ENCODE peak calls at places on chromosomes 4 and X, in six cellular contexts. H is fibroblast of the aortic adventitia, G is heart left ventricle, W is lung, D is tibial artery, S is transverse colon. V is an unnamed sample.

GRCh38 chr4:101066586-101066985 is 280.7 kb downstream of the PPP3CA start:
- DNase-seq in W (no peak), G (no peak), D (no peak), S (no peak), H (no peak), V (no peak)

GRCh38 chr4:145619639-145619996 is 433 bp downstream of the MMAA start:
- DNase-seq in D (peak; percentile 47), H (peak; percentile 65), W (peak; percentile 59), S (peak; percentile 82), G (peak; percentile 34), V (peak; percentile 81)

GRCh38 chr4:143555676-143556075 is 42.2 kb downstream of the SMARCA5 start:
- DNase-seq in G (no peak), W (no peak), D (no peak), H (no peak), S (no peak), V (no peak)

GRCh38 chr4:86564795-86565194 is 29.3 kb upstream of the PTPN13 start:
- DNase-seq in D (no peak), W (peak; percentile 56), S (no peak), H (no peak), G (no peak), V (no peak)

GRCh38 chrX:17266171-17266570 is 108.8 kb upstream of the NHS start:
- DNase-seq in W (no peak), D (no peak), H (peak; percentile 26), G (no peak), S (no peak), V (no peak)

GRCh38 chr4:122803788-122804208 is 22.8 kb upstream of the FGF2 start:
- DNase-seq in G (peak; percentile 46), W (no peak), D (no peak), H (peak; percentile 68), S (no peak), V (no peak)

GRCh38 chr4:55087016-55087929 is 38.1 kb downstream of the KDR start:
- DNase-seq in G (no peak), D (no peak), S (no peak), H (no peak), W (no peak), V (no peak)

GRCh38 chrX:154649864-154650510 is 3.4 kb downstream of the CTAG2 start:
- DNase-seq in D (no peak), H (no peak), G (no peak), W (no peak), S (no peak), V (no peak)

GRCh38 chr4:2078584-2078983 is 19.5 kb downstream of the NAT8L start:
- DNase-seq in W (no peak), G (no peak), H (no peak), D (no peak), S (no peak), V (no peak)

GRCh38 chrX:41406211-41406610 is 40.9 kb upstream of the NYX start:
- DNase-seq in S (no peak), W (no peak), D (no peak), G (no peak), H (no peak), V (no peak)

GRCh38 chr4:168712316-168712855 is 215.5 kb downstream of the PALLD start:
- DNase-seq in G (no peak), S (no peak), D (no peak), H (peak; percentile 46), W (no peak), V (no peak)

GRCh38 chrX:73289039-73289438 is 74.4 kb upstream of the NAP1L2 start:
- DNase-seq in S (no peak), H (no peak), W (no peak), D (no peak), G (no peak), V (no peak)

GRCh38 chr4:89752932-89753598 is 83.9 kb downstream of the SNCA start:
- DNase-seq in S (no peak), W (no peak), H (peak; percentile 81), G (no peak), D (no peak), V (peak; percentile 73)

GRCh38 chr4:184503869-184504300 is 29.5 kb upstream of the IRF2 start:
- DNase-seq in G (no peak), W (no peak), S (no peak), H (no peak), D (no peak), V (no peak)

GRCh38 chr4:157514711-157515110 is 294.2 kb downstream of the GRIA2 start:
- DNase-seq in H (no peak), S (no peak), G (no peak), D (no peak), W (no peak), V (no peak)

GRCh38 chr4:169225812-169226211 is 44.9 kb downstream of the SH3RF1 start:
- DNase-seq in D (no peak), H (peak; percentile 61), G (no peak), S (no peak), W (no peak), V (no peak)

GRCh38 chr4:116358633-116359222 is 726.6 kb downstream of the TRAM1L1 start:
- DNase-seq in S (peak; percentile 66), G (no peak), D (peak; percentile 52), W (peak; percentile 76), H (peak; percentile 86), V (peak; percentile 60)

GRCh38 chr4:176031927-176032326 is 33.7 kb upstream of the WDR17 start:
- DNase-seq in G (no peak), S (no peak), H (no peak), D (no peak), W (no peak), V (no peak)

GRCh38 chrX:122567911-122568310 is 616.2 kb upstream of the GRIA3 start:
- DNase-seq in S (no peak), D (no peak), G (no peak), W (no peak), H (no peak), V (no peak)

GRCh38 chr4:166941629-166942028 is 292.7 kb downstream of the SPOCK3 start:
- DNase-seq in H (peak; percentile 41), W (no peak), G (no peak), D (no peak), S (no peak), V (no peak)

GRCh38 chr4:16027114-16027513 is 56.7 kb downstream of the PROM1 start:
- DNase-seq in S (no peak), G (no peak), H (peak; percentile 18), D (no peak), W (no peak), V (no peak)

GRCh38 chrX:139196890-139197289 is 333.6 kb upstream of the F9 start:
- DNase-seq in G (no peak), W (no peak), H (no peak), S (no peak), D (no peak), V (no peak)

GRCh38 chr4:7233006-7233580 is 40.8 kb downstream of the SORCS2 start:
- DNase-seq in H (no peak), S (no peak), W (no peak), D (no peak), G (no peak), V (no peak)

GRCh38 chr4:141957416-141957815 is 321.0 kb downstream of the IL15 start:
- DNase-seq in W (no peak), G (no peak), S (no peak), H (no peak), D (no peak), V (no peak)

GRCh38 chr4:184824081-184824775 is 1.5 kb downstream of the ACSL1 start:
- DNase-seq in W (no peak), S (no peak), D (no peak), H (peak; percentile 39), G (no peak), V (no peak)

GRCh38 chr4:6633091-6633906 is 7.2 kb upstream of the MRFAP1 start:
- DNase-seq in G (no peak), D (no peak), H (peak; percentile 60), W (no peak), S (no peak), V (no peak)

GRCh38 chr4:190020790-190021717 is 6.0 kb downstream of the FRG2 start:
- DNase-seq in H (peak; percentile 43), G (no peak), S (peak; percentile 17), W (peak; percentile 54), D (no peak), V (no peak)

GRCh38 chr4:123621072-123621705 is 224.6 kb downstream of the SPRY1 start:
- DNase-seq in D (peak; percentile 44), S (no peak), G (no peak), H (peak; percentile 48), W (no peak), V (no peak)

GRCh38 chrX:8358302-8358701 is 106.3 kb upstream of the VCX3B start:
- DNase-seq in W (no peak), H (no peak), D (no peak), G (no peak), S (no peak), V (no peak)

GRCh38 chrX:75784689-75785491 is at the start of gene MAGEE2:
- DNase-seq in G (no peak), D (no peak), H (no peak), W (no peak), S (no peak), V (no peak)
- H3K4me3 ChIP-seq in G (peak within 1 kb of the TSS; percentile 38), D (peak within 1 kb of the TSS; percentile 23), H (no peak within 1 kb of the TSS), W (no peak within 1 kb of the TSS), S (peak within 1 kb of the TSS; percentile 3), V (peak within 1 kb of the TSS; percentile 26)

GRCh38 chr4:126899382-126899801 is 733.4 kb upstream of the INTU start:
- DNase-seq in S (no peak), W (no peak), G (peak; percentile 58), H (peak; percentile 84), D (no peak), V (peak; percentile 22)
- TF ChIP-seq CTCF in S (no peak), W (no peak), G (no peak), H (no peak), D (no peak), V (no peak)

GRCh38 chr4:23889368-23889767 is 479 bp downstream of the PPARGC1A start:
- DNase-seq in D (no peak), G (no peak), W (no peak), S (no peak), H (no peak), V (no peak)

GRCh38 chr4:23888421-23889319 is 1.2 kb downstream of the PPARGC1A start:
- DNase-seq in S (no peak), W (peak; percentile 30), H (peak; percentile 37), G (no peak), D (no peak), V (no peak)

GRCh38 chr4:23890369-23891063 is 669 bp upstream of the PPARGC1A start:
- DNase-seq in D (no peak), H (no peak), S (no peak), G (no peak), W (no peak), V (no peak)

GRCh38 chr4:23889814-23890269 is at the start of gene PPARGC1A:
- DNase-seq in W (peak; percentile 65), S (peak; percentile 81), G (peak; percentile 73), D (peak; percentile 66), H (no peak), V (no peak)

GRCh38 chr4:23891064-23891421 is 1.2 kb upstream of the PPARGC1A start:
- DNase-seq in S (no peak), G (no peak), D (no peak), H (no peak), W (no peak), V (no peak)
- H3K4me3 ChIP-seq in S (peak overlapping the region; percentile 52), G (peak overlapping the region; percentile 54), D (peak overlapping the region; percentile 56), H (no peak overlapping the region), W (no peak overlapping the region), V (peak overlapping the region; percentile 81)

GRCh38 chr4:185892165-185892564 is 80.2 kb upstream of the SORBS2 start:
- DNase-seq in S (no peak), W (no peak), D (no peak), H (peak; percentile 21), G (no peak), V (no peak)
- TF ChIP-seq CTCF in S (no peak), W (no peak), D (no peak), H (no peak), G (no peak), V (peak; percentile 26)

GRCh38 chr4:113975578-113975977 is 3.9 kb downstream of the ARSJ start:
- DNase-seq in D (no peak), W (no peak), S (no peak), H (no peak), G (no peak), V (no peak)
- H3K4me3 ChIP-seq in D (peak overlapping the region; percentile 83), W (no peak overlapping the region), S (no peak overlapping the region), H (peak overlapping the region; percentile 80), G (peak overlapping the region; percentile 62), V (peak overlapping the region; percentile 84)

V was measured in epithelial cell of proximal tubule.